ENCODE peak calls at places on chromosomes 13 and 19, in eight cellular contexts. P is lower lobe of right lung, T is psoas muscle, S is fibroblast of the aortic adventitia, G is cardiac fibroblast, U is left lung, X is testis, R is PC-3. I is an unnamed sample.

GRCh38 chr13:73329355-73329754 is 270.6 kb downstream of the KLF5 start:
- DNase-seq in T (no peak), U (no peak), X (no peak), G (no peak), S (no peak), P (no peak), R (no peak), I (no peak)

GRCh38 chr19:30689474-30689873 is 317.3 kb downstream of the ZNF536 start:
- DNase-seq in R (no peak), P (no peak), S (no peak), U (no peak), G (no peak), T (no peak), X (no peak), I (no peak)

GRCh38 chr13:100461309-100462035 is 127.1 kb downstream of the GGACT start:
- DNase-seq in P (no peak), G (no peak), T (no peak), X (no peak), S (no peak), R (no peak), U (no peak), I (peak; percentile 11)

GRCh38 chr13:20708216-20708615 is 4.7 kb downstream of the IL17D start:
- DNase-seq in G (no peak), U (no peak), R (no peak), X (no peak), T (no peak), S (no peak), P (no peak), I (peak; percentile 46)

GRCh38 chr13:103815619-103816018 is 749.4 kb upstream of the SLC10A2 start:
- DNase-seq in G (peak; percentile 28), P (no peak), S (no peak), T (no peak), X (no peak), R (no peak), U (no peak), I (no peak)

GRCh38 chr19:49356382-49356781 is 5.8 kb downstream of the TEAD2 start:
- DNase-seq in S (no peak), G (no peak), U (no peak), R (no peak), X (no peak), T (no peak), P (no peak), I (peak; percentile 22)

GRCh38 chr19:1460033-1460995 is 10.4 kb downstream of the APC2 start:
- DNase-seq in G (no peak), S (no peak), P (no peak), U (no peak), R (no peak), T (no peak), X (no peak), I (no peak)

GRCh38 chr13:94233401-94233800 is 246.1 kb downstream of the DCT start:
- DNase-seq in S (peak; percentile 95), X (no peak), R (peak; percentile 80), U (no peak), G (peak; percentile 98), T (peak; percentile 24), P (no peak), I (peak; percentile 86)

GRCh38 chr13:67549331-67549730 is 319.2 kb upstream of the PCDH9 start:
- DNase-seq in G (peak; percentile 64), T (no peak), U (no peak), X (no peak), P (no peak), R (peak; percentile 50), S (no peak), I (peak; percentile 33)

GRCh38 chr19:16100524-16100923 is 11.2 kb upstream of the RAB8A start:
- DNase-seq in U (no peak), S (no peak), X (no peak), P (no peak), G (no peak), T (no peak), R (no peak), I (no peak)

GRCh38 chr19:2425622-2426581 is 1.5 kb downstream of the TIMM13 start:
- DNase-seq in R (no peak), G (no peak), T (no peak), X (no peak), P (no peak), U (no peak), S (no peak), I (no peak)

GRCh38 chr19:611506-611869 is 21.8 kb downstream of the HCN2 start:
- DNase-seq in T (no peak), P (no peak), U (no peak), G (peak; percentile 96), R (peak; percentile 48), X (no peak), S (peak; percentile 57), I (peak; percentile 66)

GRCh38 chr19:46295401-46296308 is 1.2 kb upstream of the HIF3A start:
- DNase-seq in S (no peak), U (no peak), R (no peak), G (no peak), T (no peak), X (no peak), P (no peak), I (no peak)

GRCh38 chr13:21328201-21328600 is 130.9 kb downstream of the ZDHHC20 start:
- DNase-seq in G (no peak), U (no peak), P (no peak), T (no peak), S (no peak), X (no peak), R (no peak), I (no peak)

GRCh38 chr19:42409477-42409876 is 17.7 kb downstream of the LIPE start:
- DNase-seq in S (peak; percentile 7), U (no peak), R (no peak), P (peak; percentile 33), X (no peak), G (no peak), T (no peak), I (peak; percentile 57)

GRCh38 chr19:22945560-22945959 is 57.4 kb downstream of the ZNF728 start:
- DNase-seq in R (no peak), S (peak; percentile 9), X (peak; percentile 21), T (no peak), U (no peak), G (peak; percentile 34), P (no peak), I (peak; percentile 1)

GRCh38 chr13:83536941-83537340 is 345.3 kb downstream of the SLITRK1 start:
- DNase-seq in S (no peak), X (no peak), U (no peak), G (no peak), T (no peak), R (peak; percentile 19), P (no peak), I (no peak)

GRCh38 chr19:10544753-10545251 is 1.1 kb downstream of the ATG4D start:
- DNase-seq in S (no peak), R (no peak), X (no peak), T (no peak), U (no peak), G (no peak), P (no peak), I (peak; percentile 26)
- H3K4me3 ChIP-seq in S (peak overlapping the region; percentile 81), R (peak overlapping the region; percentile 95), X (peak overlapping the region; percentile 91), T (peak overlapping the region; percentile 81), U (peak overlapping the region; percentile 92), G (peak overlapping the region; percentile 84), P (peak overlapping the region; percentile 88), I (peak overlapping the region; percentile 86)

GRCh38 chr13:25463496-25463895 is 91.7 kb downstream of the ATP8A2 start:
- DNase-seq in S (no peak), U (no peak), T (no peak), X (no peak), G (peak; percentile 11), P (no peak), R (peak; percentile 41), I (peak; percentile 11)

GRCh38 chr13:25466880-25467279 is 95.1 kb downstream of the ATP8A2 start:
- DNase-seq in U (no peak), S (no peak), T (no peak), P (no peak), G (no peak), R (no peak), X (no peak), I (no peak)

GRCh38 chr13:25469179-25469545 is 97.4 kb downstream of the ATP8A2 start:
- DNase-seq in X (no peak), S (no peak), T (no peak), P (no peak), G (no peak), R (no peak), U (no peak), I (peak; percentile 9)

GRCh38 chr13:25473864-25474263 is 102.1 kb downstream of the ATP8A2 start:
- DNase-seq in T (no peak), R (no peak), U (no peak), P (no peak), G (no peak), S (no peak), X (no peak), I (peak; percentile 11)

GRCh38 chr13:25468330-25469178 is 96.8 kb downstream of the ATP8A2 start:
- DNase-seq in R (no peak), G (no peak), P (no peak), T (no peak), U (no peak), S (no peak), X (peak; percentile 67), I (peak; percentile 73)
- TF ChIP-seq CTCF in R (no peak), G (no peak), P (no peak), T (no peak), U (no peak), S (no peak), X (no peak), I (no peak)

DNA sequence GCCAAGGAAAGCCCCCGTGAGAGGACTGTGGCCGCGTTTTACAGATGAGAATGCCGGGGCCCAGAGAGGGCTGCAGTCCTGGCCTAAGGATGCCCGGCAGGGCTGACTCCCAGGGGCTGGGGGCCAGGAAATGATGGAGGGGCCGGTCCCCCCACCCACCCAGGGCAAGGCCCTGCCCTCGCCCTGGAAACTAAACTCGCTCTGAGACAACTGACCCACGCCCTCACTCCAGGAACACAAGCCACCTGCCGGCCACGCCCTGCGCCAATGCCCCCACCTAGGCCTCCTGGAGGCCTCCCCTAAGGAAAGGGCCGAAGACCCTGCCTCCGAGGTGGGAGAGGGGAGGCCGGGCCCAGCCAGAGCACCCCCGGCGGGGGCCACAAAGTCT is 7.2 kb downstream of the ZBTB7A start:
- DNase-seq in R (no peak), X (no peak), U (no peak), S (no peak), P (no peak), G (no peak), T (no peak), I (no peak)
- H3K4me3 ChIP-seq in R (no peak overlapping the region), X (no peak overlapping the region), U (peak overlapping the region; percentile 93), S (peak overlapping the region; percentile 57), P (peak overlapping the region; percentile 43), G (peak overlapping the region; percentile 41), T (peak overlapping the region; percentile 97), I (peak overlapping the region; percentile 11)

GRCh38 chr19:7865262-7865911 is 8.8 kb downstream of the PRR36 start:
- DNase-seq in P (no peak), R (no peak), T (no peak), U (no peak), X (no peak), G (no peak), S (no peak), I (no peak)

GRCh38 chr19:7868326-7868670 is 5.9 kb downstream of the PRR36 start:
- DNase-seq in U (no peak), G (no peak), X (no peak), R (peak; percentile 67), T (no peak), S (no peak), P (no peak), I (peak; percentile 21)

GRCh38 chr19:7867092-7867844 is 6.9 kb downstream of the PRR36 start:
- DNase-seq in S (no peak), X (no peak), R (no peak), T (no peak), U (no peak), P (no peak), G (no peak), I (no peak)

GRCh38 chr19:7864719-7865074 is 9.5 kb downstream of the PRR36 start:
- DNase-seq in X (no peak), R (no peak), G (no peak), S (no peak), P (no peak), U (no peak), T (no peak), I (no peak)

GRCh38 chr19:7866399-7867091 is 7.6 kb downstream of the PRR36 start:
- DNase-seq in S (no peak), G (no peak), R (no peak), P (no peak), X (no peak), U (no peak), T (no peak), I (no peak)
- TF ChIP-seq CTCF in S (no peak), G (no peak), R (no peak), P (no peak), X (no peak), U (no peak), T (no peak), I (no peak)